ENCODE peak calls at places on chromosome 5, in ten cellular contexts. One of them, this sample, is unnamed.

GRCh38 chr5:15009420-15009819 is 137.8 kb upstream of the ANKH start:
- DNase-seq in A549: peak; percentile 60
- DNase-seq in GM23338: no peak
- DNase-seq in AG10803: peak; percentile 23
- DNase-seq in PC-3: peak; percentile 98
- DNase-seq in glutamatergic neuron: no peak
- DNase-seq in OCI-LY7: no peak
- DNase-seq in cardiac muscle cell: peak; percentile 82
- DNase-seq in MCF 10A: peak; percentile 95
- DNase-seq in upper lobe of right lung: no peak
- DNase-seq in this sample: no peak

GRCh38 chr5:178234753-178235599 is 2.4 kb upstream of the PHYKPL start:
- DNase-seq in glutamatergic neuron: peak; percentile 90
- DNase-seq in OCI-LY7: peak; percentile 85
- DNase-seq in MCF 10A: peak; percentile 83
- DNase-seq in cardiac muscle cell: peak; percentile 67
- DNase-seq in upper lobe of right lung: peak; percentile 84
- DNase-seq in A549: peak; percentile 80
- DNase-seq in GM23338: peak; percentile 91
- DNase-seq in AG10803: peak; percentile 50
- DNase-seq in PC-3: peak; percentile 68
- DNase-seq in this sample: peak; percentile 71

GRCh38 chr5:143586781-143587362 is 183.4 kb upstream of the NR3C1 start:
- DNase-seq in AG10803: no peak
- DNase-seq in OCI-LY7: no peak
- DNase-seq in GM23338: no peak
- DNase-seq in glutamatergic neuron: no peak
- DNase-seq in A549: no peak
- DNase-seq in cardiac muscle cell: no peak
- DNase-seq in PC-3: no peak
- DNase-seq in upper lobe of right lung: no peak
- DNase-seq in MCF 10A: no peak
- DNase-seq in this sample: no peak

GRCh38 chr5:81779935-81780266 is 29.0 kb upstream of the SSBP2 start:
- DNase-seq in GM23338: no peak
- DNase-seq in MCF 10A: no peak
- DNase-seq in AG10803: no peak
- DNase-seq in OCI-LY7: no peak
- DNase-seq in PC-3: no peak
- DNase-seq in glutamatergic neuron: no peak
- DNase-seq in cardiac muscle cell: no peak
- DNase-seq in A549: no peak
- DNase-seq in upper lobe of right lung: no peak
- DNase-seq in this sample: no peak

GRCh38 chr5:139561655-139562451 is 714 bp downstream of the UBE2D2 start:
- DNase-seq in cardiac muscle cell: peak; percentile 52
- DNase-seq in PC-3: peak; percentile 24
- DNase-seq in A549: peak; percentile 68
- DNase-seq in GM23338: peak; percentile 45
- DNase-seq in upper lobe of right lung: peak; percentile 75
- DNase-seq in MCF 10A: peak; percentile 58
- DNase-seq in AG10803: peak; percentile 37
- DNase-seq in glutamatergic neuron: peak; percentile 64
- DNase-seq in OCI-LY7: peak; percentile 71
- DNase-seq in this sample: no peak

GRCh38 chr5:40318378-40318777 is 361.3 kb upstream of the PTGER4 start:
- DNase-seq in cardiac muscle cell: no peak
- DNase-seq in PC-3: no peak
- DNase-seq in GM23338: no peak
- DNase-seq in upper lobe of right lung: no peak
- DNase-seq in glutamatergic neuron: no peak
- DNase-seq in MCF 10A: no peak
- DNase-seq in OCI-LY7: no peak
- DNase-seq in A549: no peak
- DNase-seq in AG10803: no peak
- DNase-seq in this sample: no peak

GRCh38 chr5:179371681-179372675 is 26.7 kb upstream of the ADAMTS2 start:
- DNase-seq in cardiac muscle cell: no peak
- DNase-seq in AG10803: peak; percentile 38
- DNase-seq in A549: no peak
- DNase-seq in glutamatergic neuron: peak; percentile 71
- DNase-seq in OCI-LY7: no peak
- DNase-seq in MCF 10A: no peak
- DNase-seq in GM23338: no peak
- DNase-seq in PC-3: no peak
- DNase-seq in upper lobe of right lung: peak; percentile 55
- DNase-seq in this sample: no peak

GRCh38 chr5:32543291-32543690 is 42.1 kb upstream of the SUB1 start:
- DNase-seq in OCI-LY7: no peak
- DNase-seq in cardiac muscle cell: peak; percentile 55
- DNase-seq in GM23338: no peak
- DNase-seq in glutamatergic neuron: no peak
- DNase-seq in PC-3: no peak
- DNase-seq in MCF 10A: no peak
- DNase-seq in A549: no peak
- DNase-seq in upper lobe of right lung: no peak
- DNase-seq in AG10803: no peak
- DNase-seq in this sample: no peak

GRCh38 chr5:141477815-141478214 is 2.0 kb downstream of the PCDHGC3 start:
- DNase-seq in cardiac muscle cell: no peak
- DNase-seq in glutamatergic neuron: no peak
- DNase-seq in PC-3: no peak
- DNase-seq in GM23338: no peak
- DNase-seq in A549: no peak
- DNase-seq in AG10803: no peak
- DNase-seq in MCF 10A: no peak
- DNase-seq in upper lobe of right lung: no peak
- DNase-seq in OCI-LY7: no peak
- DNase-seq in this sample: no peak

GRCh38 chr5:141476132-141476909 is 555 bp downstream of the PCDHGC3 start:
- DNase-seq in PC-3: no peak
- DNase-seq in MCF 10A: peak; percentile 58
- DNase-seq in GM23338: peak; percentile 64
- DNase-seq in cardiac muscle cell: peak; percentile 82
- DNase-seq in glutamatergic neuron: peak; percentile 42
- DNase-seq in upper lobe of right lung: peak; percentile 72
- DNase-seq in OCI-LY7: peak; percentile 43
- DNase-seq in AG10803: peak; percentile 75
- DNase-seq in A549: peak; percentile 49
- DNase-seq in this sample: no peak

GRCh38 chr5:141479776-141480175 is 4.0 kb downstream of the PCDHGC3 start:
- DNase-seq in glutamatergic neuron: no peak
- DNase-seq in upper lobe of right lung: no peak
- DNase-seq in PC-3: no peak
- DNase-seq in GM23338: no peak
- DNase-seq in A549: no peak
- DNase-seq in OCI-LY7: no peak
- DNase-seq in cardiac muscle cell: peak; percentile 64
- DNase-seq in MCF 10A: no peak
- DNase-seq in AG10803: peak; percentile 48
- DNase-seq in this sample: no peak

GRCh38 chr5:141477169-141477568 is 1.4 kb downstream of the PCDHGC3 start:
- DNase-seq in upper lobe of right lung: no peak
- DNase-seq in AG10803: no peak
- DNase-seq in PC-3: no peak
- DNase-seq in glutamatergic neuron: no peak
- DNase-seq in MCF 10A: no peak
- DNase-seq in OCI-LY7: no peak
- DNase-seq in cardiac muscle cell: no peak
- DNase-seq in A549: no peak
- DNase-seq in GM23338: no peak
- DNase-seq in this sample: no peak

DNA sequence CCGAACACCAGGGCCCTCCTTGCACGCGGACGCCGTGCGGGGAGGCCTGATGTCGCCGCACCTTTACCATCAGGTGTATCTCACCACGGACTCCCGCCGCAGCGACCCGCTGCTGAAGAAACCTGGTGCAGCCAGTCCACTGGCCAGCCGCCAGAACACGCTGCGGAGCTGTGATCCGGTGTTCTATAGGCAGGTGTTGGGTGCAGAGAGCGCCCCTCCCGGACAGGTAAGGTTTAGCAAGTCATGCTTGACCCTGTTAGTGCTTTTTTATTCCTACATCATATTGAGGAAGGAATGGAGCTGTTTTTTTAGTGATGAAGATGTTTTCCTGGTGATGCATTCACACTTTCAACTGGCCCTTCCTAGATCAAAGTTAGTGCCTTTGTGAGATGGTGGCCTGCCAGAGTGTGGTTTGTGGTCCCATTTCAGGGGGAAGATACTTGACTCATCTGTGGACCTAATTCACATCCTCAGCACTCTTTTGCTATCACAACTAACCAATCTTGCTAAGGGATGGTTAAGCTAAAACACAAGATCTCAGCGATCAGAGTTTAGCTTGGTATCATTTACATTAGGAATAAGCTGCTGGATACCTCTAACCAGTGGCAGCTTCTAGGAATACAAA is 2.7 kb downstream of the PCDHGC3 start:
- DNase-seq in A549: no peak
- DNase-seq in AG10803: peak; percentile 56
- DNase-seq in GM23338: peak; percentile 91
- DNase-seq in OCI-LY7: no peak
- DNase-seq in glutamatergic neuron: no peak
- DNase-seq in upper lobe of right lung: peak; percentile 91
- DNase-seq in MCF 10A: no peak
- DNase-seq in PC-3: no peak
- DNase-seq in cardiac muscle cell: no peak
- DNase-seq in this sample: no peak
- TF ChIP-seq CTCF in A549: no peak
- TF ChIP-seq CTCF in AG10803: peak; percentile 40
- TF ChIP-seq CTCF in GM23338: peak; percentile 86
- TF ChIP-seq CTCF in OCI-LY7: peak; percentile 23
- TF ChIP-seq CTCF in glutamatergic neuron: no peak
- TF ChIP-seq CTCF in upper lobe of right lung: peak; percentile 46
- TF ChIP-seq CTCF in MCF 10A: peak; percentile 29
- TF ChIP-seq CTCF in PC-3: peak; percentile 33
- TF ChIP-seq CTCF in cardiac muscle cell: peak; percentile 34
- TF ChIP-seq CTCF in this sample: no peak

GRCh38 chr5:66144074-66144798 is at the start of gene SREK1:
- DNase-seq in cardiac muscle cell: peak; percentile 97
- DNase-seq in A549: peak; percentile 96
- DNase-seq in glutamatergic neuron: peak; percentile 94
- DNase-seq in upper lobe of right lung: peak; percentile 96
- DNase-seq in AG10803: peak; percentile 93
- DNase-seq in GM23338: peak; percentile 95
- DNase-seq in OCI-LY7: peak; percentile 93
- DNase-seq in MCF 10A: peak; percentile 91
- DNase-seq in PC-3: peak; percentile 77
- DNase-seq in this sample: peak; percentile 87

GRCh38 chr5:66145737-66146136 is 1.6 kb downstream of the SREK1 start:
- DNase-seq in GM23338: no peak
- DNase-seq in AG10803: no peak
- DNase-seq in OCI-LY7: no peak
- DNase-seq in upper lobe of right lung: no peak
- DNase-seq in glutamatergic neuron: no peak
- DNase-seq in cardiac muscle cell: no peak
- DNase-seq in MCF 10A: no peak
- DNase-seq in PC-3: no peak
- DNase-seq in A549: no peak
- DNase-seq in this sample: no peak

GRCh38 chr5:66142417-66142816 is 1.7 kb upstream of the SREK1 start:
- DNase-seq in glutamatergic neuron: no peak
- DNase-seq in A549: no peak
- DNase-seq in OCI-LY7: no peak
- DNase-seq in upper lobe of right lung: no peak
- DNase-seq in MCF 10A: no peak
- DNase-seq in cardiac muscle cell: no peak
- DNase-seq in PC-3: no peak
- DNase-seq in AG10803: no peak
- DNase-seq in GM23338: no peak
- DNase-seq in this sample: no peak

GRCh38 chr5:66144799-66145390 is 795 bp downstream of the SREK1 start:
- DNase-seq in GM23338: no peak
- DNase-seq in OCI-LY7: peak; percentile 86
- DNase-seq in MCF 10A: no peak
- DNase-seq in A549: peak; percentile 32
- DNase-seq in upper lobe of right lung: no peak
- DNase-seq in AG10803: peak; percentile 59
- DNase-seq in PC-3: no peak
- DNase-seq in cardiac muscle cell: no peak
- DNase-seq in glutamatergic neuron: no peak
- DNase-seq in this sample: no peak

DNA sequence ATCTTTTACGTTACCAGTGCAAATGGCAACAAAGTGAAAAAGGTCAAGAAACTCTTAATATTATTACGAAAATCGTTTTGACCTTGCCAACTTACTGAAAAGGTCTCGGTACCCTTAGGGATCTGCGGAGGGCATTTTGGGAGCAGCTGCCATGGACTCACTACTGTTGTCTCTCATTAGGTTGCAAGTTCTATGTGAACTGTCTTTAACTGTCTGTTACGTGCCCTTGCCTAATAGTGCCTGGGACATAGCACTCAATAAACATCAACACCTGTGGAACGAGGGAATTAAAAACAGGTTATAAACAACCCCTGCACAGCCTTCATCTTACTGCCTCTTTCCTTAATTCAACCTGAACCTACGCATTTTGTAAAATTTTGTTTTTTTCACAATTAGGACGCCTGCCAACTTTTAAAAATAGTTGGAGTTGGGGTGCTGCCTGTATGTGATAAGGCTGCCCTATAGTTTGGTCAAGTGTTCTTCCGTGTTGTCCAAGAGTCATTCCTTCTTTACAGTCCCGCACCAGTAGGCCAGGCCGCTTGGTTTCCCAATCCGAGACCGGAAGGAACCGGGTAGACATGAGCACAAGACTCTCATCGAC is 527 bp upstream of the SREK1 start:
- DNase-seq in A549: no peak
- DNase-seq in AG10803: no peak
- DNase-seq in OCI-LY7: no peak
- DNase-seq in PC-3: no peak
- DNase-seq in GM23338: no peak
- DNase-seq in glutamatergic neuron: no peak
- DNase-seq in upper lobe of right lung: no peak
- DNase-seq in MCF 10A: no peak
- DNase-seq in cardiac muscle cell: no peak
- DNase-seq in this sample: no peak
- TF ChIP-seq CTCF in A549: no peak
- TF ChIP-seq CTCF in AG10803: no peak
- TF ChIP-seq CTCF in OCI-LY7: no peak
- TF ChIP-seq CTCF in PC-3: no peak
- TF ChIP-seq CTCF in GM23338: no peak
- TF ChIP-seq CTCF in glutamatergic neuron: no peak
- TF ChIP-seq CTCF in upper lobe of right lung: no peak
- TF ChIP-seq CTCF in MCF 10A: no peak
- TF ChIP-seq CTCF in cardiac muscle cell: no peak
- TF ChIP-seq CTCF in this sample: no peak

GRCh38 chr5:1495525-1495897 is 28.2 kb downstream of the LPCAT1 start:
- DNase-seq in GM23338: no peak
- DNase-seq in MCF 10A: no peak
- DNase-seq in upper lobe of right lung: no peak
- DNase-seq in OCI-LY7: no peak
- DNase-seq in glutamatergic neuron: no peak
- DNase-seq in PC-3: no peak
- DNase-seq in cardiac muscle cell: no peak
- DNase-seq in A549: no peak
- DNase-seq in AG10803: no peak
- DNase-seq in this sample: no peak

GRCh38 chr5:1493413-1493812 is 30.3 kb downstream of the LPCAT1 start:
- DNase-seq in AG10803: no peak
- DNase-seq in glutamatergic neuron: no peak
- DNase-seq in cardiac muscle cell: no peak
- DNase-seq in A549: no peak
- DNase-seq in MCF 10A: no peak
- DNase-seq in OCI-LY7: no peak
- DNase-seq in GM23338: no peak
- DNase-seq in upper lobe of right lung: no peak
- DNase-seq in PC-3: no peak
- DNase-seq in this sample: no peak

GRCh38 chr5:1492757-1493156 is 31.0 kb downstream of the LPCAT1 start:
- DNase-seq in upper lobe of right lung: no peak
- DNase-seq in GM23338: no peak
- DNase-seq in cardiac muscle cell: no peak
- DNase-seq in OCI-LY7: no peak
- DNase-seq in A549: no peak
- DNase-seq in PC-3: no peak
- DNase-seq in AG10803: no peak
- DNase-seq in MCF 10A: no peak
- DNase-seq in glutamatergic neuron: no peak
- DNase-seq in this sample: no peak

GRCh38 chr5:1493941-1494340 is 29.8 kb downstream of the LPCAT1 start:
- DNase-seq in PC-3: no peak
- DNase-seq in AG10803: no peak
- DNase-seq in OCI-LY7: no peak
- DNase-seq in MCF 10A: no peak
- DNase-seq in A549: no peak
- DNase-seq in GM23338: no peak
- DNase-seq in cardiac muscle cell: no peak
- DNase-seq in upper lobe of right lung: no peak
- DNase-seq in glutamatergic neuron: no peak
- DNase-seq in this sample: no peak

GRCh38 chr5:1494780-1495524 is 28.8 kb downstream of the LPCAT1 start:
- DNase-seq in PC-3: no peak
- DNase-seq in cardiac muscle cell: no peak
- DNase-seq in A549: no peak
- DNase-seq in GM23338: no peak
- DNase-seq in upper lobe of right lung: no peak
- DNase-seq in AG10803: no peak
- DNase-seq in OCI-LY7: peak; percentile 44
- DNase-seq in MCF 10A: no peak
- DNase-seq in glutamatergic neuron: no peak
- DNase-seq in this sample: peak; percentile 74
- TF ChIP-seq CTCF in PC-3: no peak
- TF ChIP-seq CTCF in cardiac muscle cell: no peak
- TF ChIP-seq CTCF in A549: no peak
- TF ChIP-seq CTCF in GM23338: no peak
- TF ChIP-seq CTCF in upper lobe of right lung: no peak
- TF ChIP-seq CTCF in AG10803: no peak
- TF ChIP-seq CTCF in OCI-LY7: peak; percentile 9
- TF ChIP-seq CTCF in MCF 10A: no peak
- TF ChIP-seq CTCF in glutamatergic neuron: no peak
- TF ChIP-seq CTCF in this sample: peak; percentile 22

GRCh38 chr5:5293029-5293428 is 129.4 kb upstream of the ICE1 start:
- DNase-seq in PC-3: no peak
- DNase-seq in MCF 10A: no peak
- DNase-seq in A549: no peak
- DNase-seq in glutamatergic neuron: no peak
- DNase-seq in GM23338: peak; percentile 73
- DNase-seq in upper lobe of right lung: no peak
- DNase-seq in AG10803: no peak
- DNase-seq in OCI-LY7: no peak
- DNase-seq in cardiac muscle cell: no peak
- DNase-seq in this sample: no peak
- TF ChIP-seq CTCF in PC-3: peak; percentile 31
- TF ChIP-seq CTCF in MCF 10A: no peak
- TF ChIP-seq CTCF in A549: no peak
- TF ChIP-seq CTCF in glutamatergic neuron: no peak
- TF ChIP-seq CTCF in GM23338: peak; percentile 53
- TF ChIP-seq CTCF in upper lobe of right lung: no peak
- TF ChIP-seq CTCF in AG10803: no peak
- TF ChIP-seq CTCF in OCI-LY7: no peak
- TF ChIP-seq CTCF in cardiac muscle cell: no peak
- TF ChIP-seq CTCF in this sample: no peak